ENCODE peak calls at places on chromosomes 12 and 14, in four cellular contexts. I, A, Y and Q are unnamed samples.

GRCh38 chr14:67999290-67999689 is 179.7 kb downstream of the RAD51B start:
- DNase-seq in I (no peak), A (no peak), Y (no peak), Q (no peak)

GRCh38 chr14:106417224-106418049 is 891.1 kb downstream of the TMEM121 start:
- DNase-seq in I (peak; percentile 87), A (no peak), Y (peak; percentile 96), Q (no peak)

GRCh38 chr14:90620540-90621204 is 195.6 kb downstream of the TTC7B start:
- DNase-seq in I (no peak), A (no peak), Y (no peak), Q (peak; percentile 32)

GRCh38 chr12:121033625-121034349 is 5.3 kb downstream of the OASL start:
- DNase-seq in I (peak; percentile 51), A (no peak), Y (no peak), Q (no peak)

GRCh38 chr12:18320036-18320617 is 58.8 kb downstream of the PIK3C2G start:
- DNase-seq in I (no peak), A (peak; percentile 81), Y (no peak), Q (no peak)

GRCh38 chr14:84864582-84865271 is 665.2 kb upstream of the FLRT2 start:
- DNase-seq in I (no peak), A (peak; percentile 35), Y (no peak), Q (no peak)

GRCh38 chr12:4012977-4013968 is 140.1 kb upstream of the PARP11 start:
- DNase-seq in I (no peak), A (no peak), Y (no peak), Q (no peak)

GRCh38 chr14:52473557-52473956 is 78.7 kb downstream of the TXNDC16 start:
- DNase-seq in I (no peak), A (no peak), Y (no peak), Q (no peak)

GRCh38 chr14:89391556-89391955 is 25.5 kb downstream of the FOXN3 start:
- DNase-seq in I (no peak), A (no peak), Y (no peak), Q (no peak)

GRCh38 chr14:63257299-63257698 is 53.1 kb downstream of the RHOJ start:
- DNase-seq in I (no peak), A (no peak), Y (no peak), Q (no peak)

GRCh38 chr14:73750161-73750901 is 36.1 kb upstream of the PNMA1 start:
- DNase-seq in I (no peak), A (no peak), Y (no peak), Q (no peak)

GRCh38 chr12:1797991-1798733 is 22.2 kb upstream of the LRTM2 start:
- DNase-seq in I (no peak), A (no peak), Y (peak; percentile 12), Q (peak; percentile 57)

GRCh38 chr12:42946776-42947435 is 357.4 kb upstream of the PRICKLE1 start:
- DNase-seq in I (no peak), A (no peak), Y (no peak), Q (no peak)

GRCh38 chr12:6226002-6226700 is 26.0 kb downstream of the CD9 start:
- DNase-seq in I (no peak), A (no peak), Y (peak; percentile 81), Q (peak; percentile 93)

DNA sequence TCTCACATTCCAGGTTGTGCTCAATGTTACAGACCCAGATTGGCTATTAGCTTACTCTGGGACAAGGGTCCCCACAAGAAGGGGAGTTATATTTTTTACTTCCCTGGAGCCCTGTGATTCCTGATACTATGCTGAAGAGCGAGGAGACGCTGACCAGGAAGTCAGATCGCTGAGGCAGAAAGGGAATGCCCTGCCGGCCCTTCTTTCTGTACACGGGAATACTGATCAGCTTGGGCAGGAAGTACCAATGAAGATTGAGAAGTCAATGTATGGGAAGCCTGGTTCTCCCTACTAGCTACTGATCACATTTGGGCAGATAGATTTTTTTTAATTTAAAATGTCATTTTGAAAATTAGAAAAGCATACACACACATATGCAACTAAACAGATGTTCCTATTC is 292.6 kb downstream of the DUSP6 start:
- DNase-seq in I (no peak), A (no peak), Y (no peak), Q (no peak)
- H3K27ac ChIP-seq in I (no peak overlapping the region), A (no peak overlapping the region), Y (no peak overlapping the region), Q (no peak overlapping the region)

GRCh38 chr14:59566725-59567124 is 9.9 kb downstream of the CCDC175 start:
- DNase-seq in I (no peak), A (no peak), Y (no peak), Q (no peak)

GRCh38 chr14:59566281-59566680 is 10.3 kb downstream of the CCDC175 start:
- DNase-seq in I (no peak), A (no peak), Y (no peak), Q (no peak)

GRCh38 chr14:59564356-59564755 is 12.3 kb downstream of the CCDC175 start:
- DNase-seq in I (no peak), A (no peak), Y (peak; percentile 55), Q (no peak)

GRCh38 chr14:59565112-59565511 is 11.5 kb downstream of the CCDC175 start:
- DNase-seq in I (no peak), A (no peak), Y (no peak), Q (no peak)

GRCh38 chr14:59570122-59570521 is 6.5 kb downstream of the CCDC175 start:
- DNase-seq in I (no peak), A (no peak), Y (no peak), Q (no peak)
- TF ChIP-seq CTCF in I (no peak), A (peak; percentile 10), Y (no peak), Q (no peak)

GRCh38 chr12:109462868-109463692 is 14.0 kb downstream of the KCTD10 start:
- DNase-seq in I (no peak), A (peak; percentile 87), Y (peak; percentile 83), Q (peak; percentile 93)
- H3K4me1 ChIP-seq in I (peaks cover 16% of the 10 kb centered on the region), A (peaks cover 97% of the 10 kb centered on the region), Y (peaks cover 73% of the 10 kb centered on the region), Q (no peaks in the 10 kb centered on the region)

GRCh38 chr12:32501835-32502333 is 102.5 kb downstream of the FGD4 start:
- DNase-seq in I (no peak), A (peak; percentile 76), Y (peak; percentile 67), Q (no peak)
- H3K27ac ChIP-seq in I (no peak overlapping the region), A (peak overlapping the region; percentile 39), Y (peak overlapping the region; percentile 44), Q (peak overlapping the region; percentile 40)

DNA sequence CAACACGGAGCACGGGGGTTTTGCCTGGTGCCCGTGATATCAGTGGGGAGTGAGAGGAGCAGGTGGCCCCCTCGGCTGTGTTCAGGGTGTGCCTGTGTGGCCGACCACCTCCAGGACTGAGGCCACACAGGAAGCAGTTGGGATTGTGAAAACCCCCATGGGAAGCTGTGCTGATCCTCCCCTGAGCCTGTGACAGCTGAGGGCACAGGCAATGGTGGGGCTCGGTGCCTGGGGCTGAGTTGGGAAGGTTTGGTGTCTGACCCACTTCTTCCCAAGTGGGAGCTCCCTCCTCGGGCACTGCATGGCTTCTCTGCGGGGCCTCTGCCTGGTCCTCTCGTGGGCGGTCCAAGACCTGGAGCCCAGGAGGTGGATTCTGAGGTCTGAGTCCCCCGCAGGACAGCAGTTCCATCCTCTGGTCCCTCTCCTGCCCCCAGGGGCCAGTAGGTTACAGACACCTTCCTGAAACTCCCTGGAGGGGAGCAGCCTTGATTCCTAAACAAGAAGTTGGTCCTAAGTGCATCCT is 17.9 kb downstream of the PACS2 start:
- DNase-seq in I (no peak), A (no peak), Y (no peak), Q (no peak)
- TF ChIP-seq CTCF in I (no peak), A (no peak), Y (no peak), Q (no peak)